ENCODE peak calls at places on chromosomes 6 and 20, in six cellular contexts. X, D, H, G, S and C are unnamed samples.

GRCh38 chr20:4973330-4974097 is 27.8 kb downstream of the SLC23A2 start:
- DNase-seq in X (no peak), D (no peak), H (peak; percentile 77), G (peak; percentile 86), S (peak; percentile 28), C (peak; percentile 9)

GRCh38 chr6:68778356-68779020 is 143.4 kb downstream of the ADGRB3 start:
- DNase-seq in X (no peak), D (peak; percentile 67), H (no peak), G (peak; percentile 45), S (no peak), C (peak; percentile 30)

GRCh38 chr6:41286544-41287346 is at the start of gene TREM1:
- DNase-seq in X (no peak), D (no peak), H (no peak), G (no peak), S (peak; percentile 29), C (no peak)

GRCh38 chr6:37202788-37203491 is 33.0 kb downstream of the PIM1 start:
- DNase-seq in X (no peak), D (no peak), H (no peak), G (no peak), S (no peak), C (no peak)

GRCh38 chr6:148175511-148176188 is 167.0 kb upstream of the SASH1 start:
- DNase-seq in X (no peak), D (no peak), H (no peak), G (peak; percentile 44), S (peak; percentile 17), C (no peak)

GRCh38 chr6:52663120-52663934 is 7.6 kb upstream of the TMEM14A start:
- DNase-seq in X (no peak), D (peak; percentile 69), H (peak; percentile 47), G (peak; percentile 65), S (peak; percentile 45), C (peak; percentile 56)

GRCh38 chr6:91646649-91647048 is 1059.8 kb upstream of the MAP3K7 start:
- DNase-seq in X (no peak), D (no peak), H (no peak), G (no peak), S (no peak), C (no peak)

GRCh38 chr6:88899569-88900316 is 63.7 kb downstream of the RNGTT start:
- DNase-seq in X (no peak), D (no peak), H (no peak), G (no peak), S (no peak), C (no peak)

GRCh38 chr6:157019733-157020132 is 242.6 kb downstream of the ARID1B start:
- DNase-seq in X (no peak), D (no peak), H (no peak), G (no peak), S (no peak), C (no peak)

GRCh38 chr20:16135630-16136029 is 437.6 kb downstream of the KIF16B start:
- DNase-seq in X (no peak), D (no peak), H (no peak), G (no peak), S (no peak), C (no peak)

GRCh38 chr6:35034411-35035171 is 106.5 kb downstream of the TCP11 start:
- DNase-seq in X (no peak), D (no peak), H (no peak), G (no peak), S (no peak), C (no peak)

GRCh38 chr6:139029470-139030210 is 1.1 kb downstream of the ABRACL start:
- DNase-seq in X (no peak), D (peak; percentile 69), H (peak; percentile 70), G (peak; percentile 43), S (no peak), C (peak; percentile 60)

GRCh38 chr20:48771542-48771941 is 56.3 kb downstream of the PREX1 start:
- DNase-seq in X (no peak), D (no peak), H (no peak), G (peak; percentile 59), S (peak; percentile 89), C (peak; percentile 46)

GRCh38 chr20:13554076-13554475 is 84.7 kb downstream of the TASP1 start:
- DNase-seq in X (no peak), D (no peak), H (no peak), G (peak; percentile 77), S (no peak), C (no peak)

GRCh38 chr6:79230149-79230548 is 4.3 kb downstream of the HMGN3 start:
- DNase-seq in X (no peak), D (no peak), H (no peak), G (no peak), S (no peak), C (no peak)

GRCh38 chr6:79234150-79235022 is at the start of gene HMGN3:
- DNase-seq in X (peak; percentile 79), D (peak; percentile 97), H (peak; percentile 94), G (peak; percentile 91), S (peak; percentile 52), C (peak; percentile 89)

GRCh38 chr6:79232696-79233462 is 1.6 kb downstream of the HMGN3 start:
- DNase-seq in X (no peak), D (no peak), H (no peak), G (no peak), S (no peak), C (no peak)

GRCh38 chr6:79231101-79231500 is 3.4 kb downstream of the HMGN3 start:
- DNase-seq in X (no peak), D (no peak), H (no peak), G (peak; percentile 9), S (no peak), C (no peak)

DNA sequence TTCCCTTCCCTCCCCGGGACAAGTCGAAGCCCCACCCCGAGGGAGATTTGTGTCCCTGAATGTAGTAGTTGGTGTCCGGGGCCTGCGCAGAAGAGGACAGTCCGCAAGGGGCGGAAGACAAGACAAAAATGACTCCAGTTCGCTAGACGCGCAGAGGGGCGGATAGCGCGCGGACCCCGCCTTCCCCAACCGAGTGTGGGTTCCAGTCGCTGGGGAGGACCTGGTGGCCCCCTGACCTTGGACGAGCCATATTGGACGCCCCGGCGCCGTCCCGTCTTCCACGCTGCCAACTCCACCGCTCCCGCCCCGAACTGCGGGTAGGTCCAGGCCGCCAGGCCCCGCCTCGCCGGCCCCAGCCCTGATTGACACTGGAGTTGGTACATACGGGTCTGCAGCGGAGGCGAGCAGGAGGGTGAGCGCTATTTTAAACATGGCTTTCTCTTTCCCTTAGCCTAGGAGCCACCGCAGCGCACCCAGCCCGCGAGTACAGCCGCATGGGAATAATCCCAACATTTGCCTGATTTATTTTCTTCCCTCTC is 802 bp downstream of the HMGN3 start:
- DNase-seq in X (peak; percentile 54), D (peak; percentile 94), H (peak; percentile 82), G (peak; percentile 91), S (peak; percentile 38), C (peak; percentile 84)
- TF ChIP-seq CTCF in X (peak; percentile 64), D (peak; percentile 24), H (no peak), G (peak; percentile 33), S (peak; percentile 34), C (no peak)

GRCh38 chr6:154696661-154697060 is 36.6 kb upstream of the SCAF8 start:
- DNase-seq in X (no peak), D (no peak), H (no peak), G (no peak), S (no peak), C (no peak)
- TF ChIP-seq CTCF in X (no peak), D (no peak), H (no peak), G (no peak), S (no peak), C (no peak)

GRCh38 chr6:57177545-57178225 is 5.6 kb downstream of the BAG2 start:
- DNase-seq in X (no peak), D (peak; percentile 11), H (peak; percentile 62), G (no peak), S (no peak), C (no peak)

GRCh38 chr6:57173886-57174510 is 1.9 kb downstream of the BAG2 start:
- DNase-seq in X (no peak), D (no peak), H (no peak), G (peak; percentile 86), S (peak; percentile 56), C (no peak)

GRCh38 chr6:57172136-57173055 is at the start of gene BAG2:
- DNase-seq in X (peak; percentile 38), D (peak; percentile 95), H (peak; percentile 94), G (peak; percentile 90), S (peak; percentile 62), C (peak; percentile 84)

GRCh38 chr6:57173056-57173885 is 1.1 kb downstream of the BAG2 start:
- DNase-seq in X (no peak), D (peak; percentile 22), H (no peak), G (peak; percentile 36), S (no peak), C (peak; percentile 16)

DNA sequence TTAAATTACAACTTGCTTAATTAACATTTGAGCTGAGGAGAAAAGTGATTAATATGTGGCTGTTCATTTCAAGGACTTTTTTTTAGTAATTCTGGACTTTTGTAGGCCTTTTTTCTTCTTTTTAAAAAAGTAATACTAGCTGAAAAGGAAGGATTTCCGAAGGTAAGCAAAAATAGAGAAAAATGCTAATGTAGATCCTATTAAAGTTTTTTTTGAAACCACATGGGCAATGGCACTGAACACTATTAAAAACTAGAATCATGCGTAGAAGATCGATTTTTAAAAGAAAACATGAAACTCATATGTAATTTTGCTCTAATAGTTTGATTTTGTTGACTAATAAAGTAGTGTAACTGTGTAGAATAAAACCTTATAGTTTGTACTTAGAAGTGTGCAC is 2.4 kb downstream of the BAG2 start:
- DNase-seq in X (no peak), D (no peak), H (no peak), G (no peak), S (no peak), C (no peak)
- TF ChIP-seq CTCF in X (no peak), D (no peak), H (no peak), G (no peak), S (no peak), C (no peak)

DNA sequence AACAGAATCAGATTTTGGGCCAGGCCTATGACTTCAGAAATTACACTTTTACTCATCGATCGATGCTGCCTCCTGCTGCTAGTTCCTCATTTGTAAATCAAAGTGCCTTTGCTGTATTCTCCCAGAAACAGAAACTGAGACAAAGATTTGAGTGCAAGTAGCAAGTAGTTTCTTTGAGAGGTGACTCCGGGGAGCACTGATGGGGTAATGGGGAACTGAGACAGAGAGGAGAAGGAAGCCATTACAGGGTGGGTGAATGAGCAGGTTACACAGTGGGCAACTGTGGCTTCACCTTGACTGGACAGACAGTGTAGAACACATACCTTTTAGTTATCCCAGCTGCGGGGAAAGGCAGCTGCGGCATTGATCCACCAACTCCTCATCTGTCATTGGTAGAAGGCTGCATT is 9.7 kb upstream of the CD40 start:
- DNase-seq in X (no peak), D (no peak), H (no peak), G (no peak), S (no peak), C (no peak)
- TF ChIP-seq CTCF in X (no peak), D (no peak), H (no peak), G (no peak), S (no peak), C (no peak)

GRCh38 chr6:67694127-67694526 is 941.0 kb upstream of the ADGRB3 start:
- DNase-seq in X (no peak), D (no peak), H (no peak), G (no peak), S (no peak), C (no peak)
- TF ChIP-seq CTCF in X (no peak), D (no peak), H (no peak), G (no peak), S (no peak), C (no peak)

GRCh38 chr6:5671604-5672559 is 334.8 kb downstream of the NRN1 start:
- DNase-seq in X (no peak), D (no peak), H (no peak), G (peak; percentile 23), S (no peak), C (no peak)
- TF ChIP-seq CTCF in X (no peak), D (no peak), H (no peak), G (no peak), S (no peak), C (no peak)